ENCODE peak calls at places on chromosomes 12 and 14, in five cellular contexts. One of them, this sample, is unnamed.

GRCh38 chr12:25438638-25439037 is 114.4 kb downstream of the LMNTD1 start:
- DNase-seq in GM23338: no peak
- DNase-seq in T follicular helper cell: no peak
- DNase-seq in esophagus squamous epithelium: no peak
- DNase-seq in activated B cell treated with CpG ODN at 0.5 μM for 24 hours: no peak
- DNase-seq in this sample: no peak

GRCh38 chr12:10153271-10154144 is 18.4 kb downstream of the OLR1 start:
- DNase-seq in activated B cell treated with CpG ODN at 0.5 μM for 24 hours: peak
- DNase-seq in esophagus squamous epithelium: no peak
- DNase-seq in GM23338: peak
- DNase-seq in T follicular helper cell: peak
- DNase-seq in this sample: peak

GRCh38 chr14:103543140-103543539 is 14.1 kb downstream of the TRMT61A start:
- DNase-seq in T follicular helper cell: no peak
- DNase-seq in GM23338: no peak
- DNase-seq in activated B cell treated with CpG ODN at 0.5 μM for 24 hours: no peak
- DNase-seq in esophagus squamous epithelium: no peak
- DNase-seq in this sample: no peak

GRCh38 chr12:19759229-19759628 is 319.9 kb downstream of the AEBP2 start:
- DNase-seq in activated B cell treated with CpG ODN at 0.5 μM for 24 hours: no peak
- DNase-seq in esophagus squamous epithelium: no peak
- DNase-seq in T follicular helper cell: no peak
- DNase-seq in GM23338: no peak
- DNase-seq in this sample: no peak

GRCh38 chr14:61472801-61473376 is 151.5 kb downstream of the PRKCH start:
- DNase-seq in T follicular helper cell: peak
- DNase-seq in activated B cell treated with CpG ODN at 0.5 μM for 24 hours: no peak
- DNase-seq in GM23338: no peak
- DNase-seq in esophagus squamous epithelium: no peak
- DNase-seq in this sample: no peak

GRCh38 chr14:61077946-61078738 is 97.1 kb downstream of the SLC38A6 start:
- DNase-seq in activated B cell treated with CpG ODN at 0.5 μM for 24 hours: no peak
- DNase-seq in GM23338: no peak
- DNase-seq in T follicular helper cell: no peak
- DNase-seq in esophagus squamous epithelium: no peak
- DNase-seq in this sample: no peak

GRCh38 chr14:52348279-52348678 is 34.2 kb downstream of the PTGER2 start:
- DNase-seq in esophagus squamous epithelium: no peak
- DNase-seq in T follicular helper cell: no peak
- DNase-seq in GM23338: no peak
- DNase-seq in activated B cell treated with CpG ODN at 0.5 μM for 24 hours: no peak
- DNase-seq in this sample: no peak

GRCh38 chr12:119068129-119068856 is 87.0 kb downstream of the SRRM4 start:
- DNase-seq in activated B cell treated with CpG ODN at 0.5 μM for 24 hours: no peak
- DNase-seq in esophagus squamous epithelium: no peak
- DNase-seq in T follicular helper cell: no peak
- DNase-seq in GM23338: no peak
- DNase-seq in this sample: no peak

GRCh38 chr12:121038861-121039654 is at the start of gene OASL:
- DNase-seq in T follicular helper cell: peak
- DNase-seq in GM23338: no peak
- DNase-seq in activated B cell treated with CpG ODN at 0.5 μM for 24 hours: peak
- DNase-seq in esophagus squamous epithelium: no peak
- DNase-seq in this sample: no peak

GRCh38 chr12:47868552-47869031 is 36.2 kb downstream of the VDR start:
- DNase-seq in activated B cell treated with CpG ODN at 0.5 μM for 24 hours: no peak
- DNase-seq in T follicular helper cell: no peak
- DNase-seq in esophagus squamous epithelium: no peak
- DNase-seq in GM23338: no peak
- DNase-seq in this sample: no peak

GRCh38 chr12:14207946-14208612 is 157.4 kb upstream of the ATF7IP start:
- DNase-seq in activated B cell treated with CpG ODN at 0.5 μM for 24 hours: no peak
- DNase-seq in esophagus squamous epithelium: no peak
- DNase-seq in GM23338: peak
- DNase-seq in T follicular helper cell: no peak
- DNase-seq in this sample: no peak

GRCh38 chr12:109718390-109718789 is 4.8 kb downstream of the FAM222A start:
- DNase-seq in activated B cell treated with CpG ODN at 0.5 μM for 24 hours: no peak
- DNase-seq in esophagus squamous epithelium: no peak
- DNase-seq in GM23338: peak
- DNase-seq in T follicular helper cell: no peak
- DNase-seq in this sample: peak

GRCh38 chr12:68001486-68002466 is 12.5 kb downstream of the IFNG-AS1 start:
- DNase-seq in activated B cell treated with CpG ODN at 0.5 μM for 24 hours: no peak
- DNase-seq in esophagus squamous epithelium: no peak
- DNase-seq in GM23338: peak
- DNase-seq in T follicular helper cell: no peak
- DNase-seq in this sample: peak

GRCh38 chr12:12007713-12008231 is 63.0 kb upstream of the BCL2L14 start:
- DNase-seq in T follicular helper cell: no peak
- DNase-seq in esophagus squamous epithelium: no peak
- DNase-seq in GM23338: no peak
- DNase-seq in activated B cell treated with CpG ODN at 0.5 μM for 24 hours: no peak
- DNase-seq in this sample: no peak

GRCh38 chr12:1977109-1977508 is 27.1 kb downstream of the DCP1B start:
- DNase-seq in GM23338: no peak
- DNase-seq in T follicular helper cell: no peak
- DNase-seq in activated B cell treated with CpG ODN at 0.5 μM for 24 hours: no peak
- DNase-seq in esophagus squamous epithelium: no peak
- DNase-seq in this sample: no peak

GRCh38 chr12:6853626-6854025 is 1.7 kb downstream of the USP5 start:
- DNase-seq in T follicular helper cell: no peak
- DNase-seq in esophagus squamous epithelium: no peak
- DNase-seq in GM23338: no peak
- DNase-seq in activated B cell treated with CpG ODN at 0.5 μM for 24 hours: no peak
- DNase-seq in this sample: no peak

GRCh38 chr14:77369280-77369679 is 7.6 kb downstream of the TMED8 start:
- DNase-seq in activated B cell treated with CpG ODN at 0.5 μM for 24 hours: no peak
- DNase-seq in T follicular helper cell: no peak
- DNase-seq in esophagus squamous epithelium: no peak
- DNase-seq in GM23338: no peak
- DNase-seq in this sample: no peak

GRCh38 chr12:75724913-75725312 is 213.5 kb upstream of the KRR1 start:
- DNase-seq in T follicular helper cell: no peak
- DNase-seq in GM23338: no peak
- DNase-seq in esophagus squamous epithelium: no peak
- DNase-seq in activated B cell treated with CpG ODN at 0.5 μM for 24 hours: no peak
- DNase-seq in this sample: no peak

GRCh38 chr12:91138337-91138905 is 27.1 kb upstream of the LUM start:
- DNase-seq in GM23338: peak
- DNase-seq in esophagus squamous epithelium: no peak
- DNase-seq in activated B cell treated with CpG ODN at 0.5 μM for 24 hours: no peak
- DNase-seq in T follicular helper cell: no peak
- DNase-seq in this sample: peak

GRCh38 chr12:80681287-80681686 is 26.1 kb upstream of the MYF6 start:
- DNase-seq in esophagus squamous epithelium: no peak
- DNase-seq in T follicular helper cell: no peak
- DNase-seq in GM23338: no peak
- DNase-seq in activated B cell treated with CpG ODN at 0.5 μM for 24 hours: no peak
- DNase-seq in this sample: no peak

GRCh38 chr12:75815756-75816155 is 215.8 kb downstream of the PHLDA1 start:
- DNase-seq in GM23338: no peak
- DNase-seq in T follicular helper cell: no peak
- DNase-seq in esophagus squamous epithelium: no peak
- DNase-seq in activated B cell treated with CpG ODN at 0.5 μM for 24 hours: no peak
- DNase-seq in this sample: no peak

GRCh38 chr14:49686425-49686824 is 1.6 kb downstream of the POLE2 start:
- DNase-seq in esophagus squamous epithelium: no peak
- DNase-seq in activated B cell treated with CpG ODN at 0.5 μM for 24 hours: no peak
- DNase-seq in T follicular helper cell: no peak
- DNase-seq in GM23338: no peak
- DNase-seq in this sample: no peak

GRCh38 chr12:30599631-30600030 is 96.0 kb downstream of the IPO8 start:
- DNase-seq in activated B cell treated with CpG ODN at 0.5 μM for 24 hours: no peak
- DNase-seq in GM23338: no peak
- DNase-seq in T follicular helper cell: no peak
- DNase-seq in esophagus squamous epithelium: no peak
- DNase-seq in this sample: no peak

GRCh38 chr12:66971816-66972215 is 292.9 kb upstream of the GRIP1 start:
- DNase-seq in T follicular helper cell: no peak
- DNase-seq in activated B cell treated with CpG ODN at 0.5 μM for 24 hours: no peak
- DNase-seq in GM23338: no peak
- DNase-seq in esophagus squamous epithelium: no peak
- DNase-seq in this sample: no peak

GRCh38 chr14:26528415-26529182 is 69.2 kb downstream of the NOVA1 start:
- DNase-seq in GM23338: no peak
- DNase-seq in esophagus squamous epithelium: no peak
- DNase-seq in activated B cell treated with CpG ODN at 0.5 μM for 24 hours: no peak
- DNase-seq in T follicular helper cell: no peak
- DNase-seq in this sample: no peak

GRCh38 chr12:131368073-131369071 is 342.5 kb upstream of the SFSWAP start:
- DNase-seq in T follicular helper cell: no peak
- DNase-seq in activated B cell treated with CpG ODN at 0.5 μM for 24 hours: peak
- DNase-seq in GM23338: no peak
- DNase-seq in esophagus squamous epithelium: no peak
- DNase-seq in this sample: no peak

GRCh38 chr14:57974896-57975295 is 109.0 kb upstream of the SLC35F4 start:
- DNase-seq in T follicular helper cell: no peak
- DNase-seq in GM23338: peak
- DNase-seq in activated B cell treated with CpG ODN at 0.5 μM for 24 hours: no peak
- DNase-seq in esophagus squamous epithelium: no peak
- DNase-seq in this sample: no peak

GRCh38 chr12:124827588-124828184 is 36.0 kb downstream of the SCARB1 start:
- DNase-seq in GM23338: no peak
- DNase-seq in esophagus squamous epithelium: no peak
- DNase-seq in T follicular helper cell: no peak
- DNase-seq in activated B cell treated with CpG ODN at 0.5 μM for 24 hours: no peak
- DNase-seq in this sample: no peak

GRCh38 chr12:105420659-105421240 is 90.3 kb downstream of the C12orf75 start:
- DNase-seq in activated B cell treated with CpG ODN at 0.5 μM for 24 hours: peak
- DNase-seq in esophagus squamous epithelium: no peak
- DNase-seq in T follicular helper cell: peak
- DNase-seq in GM23338: peak
- DNase-seq in this sample: peak

GRCh38 chr12:24948816-24949722 is at the start of gene BCAT1:
- DNase-seq in activated B cell treated with CpG ODN at 0.5 μM for 24 hours: peak
- DNase-seq in esophagus squamous epithelium: no peak
- DNase-seq in GM23338: peak
- DNase-seq in T follicular helper cell: no peak
- DNase-seq in this sample: peak

GRCh38 chr12:128930591-128930990 is 77.3 kb downstream of the GLT1D1 start:
- DNase-seq in esophagus squamous epithelium: no peak
- DNase-seq in activated B cell treated with CpG ODN at 0.5 μM for 24 hours: no peak
- DNase-seq in GM23338: no peak
- DNase-seq in T follicular helper cell: no peak
- DNase-seq in this sample: peak

GRCh38 chr12:79659961-79660431 is 30.8 kb downstream of the PAWR start:
- DNase-seq in T follicular helper cell: no peak
- DNase-seq in GM23338: no peak
- DNase-seq in esophagus squamous epithelium: no peak
- DNase-seq in activated B cell treated with CpG ODN at 0.5 μM for 24 hours: no peak
- DNase-seq in this sample: no peak

GRCh38 chr14:58815046-58815701 is 177.4 kb downstream of the DACT1 start:
- DNase-seq in activated B cell treated with CpG ODN at 0.5 μM for 24 hours: no peak
- DNase-seq in GM23338: no peak
- DNase-seq in esophagus squamous epithelium: no peak
- DNase-seq in T follicular helper cell: no peak
- DNase-seq in this sample: no peak